ENCODE peak calls at places on chromosomes 11 and 22, in eight cellular contexts. W, D, U, O, B, F, N and J are unnamed samples.

GRCh38 chr11:90229791-90230190 is 6.9 kb upstream of the CHORDC1 start:
- DNase-seq in W (no peak), D (no peak), U (no peak), O (peak), B (no peak), F (no peak), N (no peak), J (no peak)

GRCh38 chr22:20223421-20224245 is 44.5 kb downstream of the RTN4R start:
- DNase-seq in W (no peak), D (no peak), U (no peak), O (no peak), B (no peak), F (no peak), N (no peak), J (no peak)

GRCh38 chr22:44119669-44120313 is 60.9 kb upstream of the PARVG start:
- DNase-seq in W (no peak), D (no peak), U (no peak), O (no peak), B (peak), F (no peak), N (no peak), J (no peak)

GRCh38 chr22:36439481-36440271 is 41.8 kb downstream of the TXN2 start:
- DNase-seq in W (peak), D (peak), U (peak), O (peak), B (peak), F (no peak), N (peak), J (peak)

GRCh38 chr11:68424101-68424632 is 36.4 kb upstream of the PPP6R3 start:
- DNase-seq in W (no peak), D (no peak), U (no peak), O (no peak), B (no peak), F (no peak), N (no peak), J (no peak)

GRCh38 chr22:24420072-24420976 is 7.1 kb upstream of the ADORA2A start:
- DNase-seq in W (no peak), D (no peak), U (peak), O (no peak), B (peak), F (no peak), N (no peak), J (no peak)

GRCh38 chr11:76203131-76203925 is 3.0 kb downstream of the WNT11 start:
- DNase-seq in W (no peak), D (no peak), U (no peak), O (no peak), B (no peak), F (no peak), N (no peak), J (no peak)

GRCh38 chr22:25777870-25778269 is 35.9 kb downstream of the MYO18B start:
- DNase-seq in W (peak), D (no peak), U (no peak), O (peak), B (no peak), F (no peak), N (peak), J (peak)

GRCh38 chr11:70116386-70117077 is 38.4 kb downstream of the ANO1 start:
- DNase-seq in W (no peak), D (no peak), U (no peak), O (no peak), B (no peak), F (peak), N (no peak), J (no peak)

GRCh38 chr11:69290791-69291190 is 3.2 kb upstream of the MYEOV start:
- DNase-seq in W (no peak), D (no peak), U (no peak), O (no peak), B (no peak), F (no peak), N (peak), J (no peak)

GRCh38 chr11:109586789-109587188 is 164.8 kb downstream of the C11orf87 start:
- DNase-seq in W (no peak), D (no peak), U (no peak), O (no peak), B (no peak), F (no peak), N (no peak), J (no peak)

GRCh38 chr11:87259731-87260130 is 222.0 kb downstream of the TMEM135 start:
- DNase-seq in W (no peak), D (no peak), U (no peak), O (no peak), B (no peak), F (no peak), N (no peak), J (no peak)

GRCh38 chr11:77130763-77131513 is 2.9 kb downstream of the MYO7A start:
- DNase-seq in W (no peak), D (no peak), U (peak), O (peak), B (no peak), F (no peak), N (no peak), J (no peak)

GRCh38 chr11:13109616-13110015 is 100.5 kb downstream of the RASSF10 start:
- DNase-seq in W (no peak), D (no peak), U (no peak), O (no peak), B (no peak), F (no peak), N (no peak), J (no peak)

GRCh38 chr22:22520020-22520656 is at the start of gene ZNF280A:
- DNase-seq in W (peak), D (no peak), U (no peak), O (no peak), B (no peak), F (no peak), N (peak), J (no peak)

GRCh38 chr11:36035454-36035853 is 91.6 kb downstream of the LDLRAD3 start:
- DNase-seq in W (no peak), D (no peak), U (no peak), O (no peak), B (no peak), F (no peak), N (no peak), J (no peak)

GRCh38 chr11:121059605-121060004 is 35.7 kb downstream of the TBCEL start:
- DNase-seq in W (no peak), D (no peak), U (no peak), O (no peak), B (no peak), F (no peak), N (no peak), J (no peak)

GRCh38 chr11:75558939-75559843 is 2.9 kb upstream of the SERPINH1 start:
- DNase-seq in W (no peak), D (no peak), U (peak), O (peak), B (no peak), F (no peak), N (peak), J (no peak)

GRCh38 chr22:42436402-42436801 is 4.2 kb upstream of the NFAM1 start:
- DNase-seq in W (no peak), D (no peak), U (no peak), O (no peak), B (no peak), F (no peak), N (no peak), J (no peak)

GRCh38 chr11:299951-300735 is 817 bp upstream of the IFITM5 start:
- DNase-seq in W (no peak), D (no peak), U (no peak), O (peak), B (peak), F (no peak), N (peak), J (no peak)

GRCh38 chr11:74691755-74692154 is 39.5 kb downstream of the CHRDL2 start:
- DNase-seq in W (no peak), D (no peak), U (no peak), O (no peak), B (no peak), F (no peak), N (no peak), J (no peak)

GRCh38 chr22:29710922-29711593 is 8.7 kb upstream of the CABP7 start:
- DNase-seq in W (no peak), D (no peak), U (peak), O (no peak), B (no peak), F (no peak), N (no peak), J (no peak)

GRCh38 chr22:27896251-27896650 is 22.8 kb downstream of the PITPNB start:
- DNase-seq in W (no peak), D (no peak), U (peak), O (no peak), B (no peak), F (no peak), N (no peak), J (no peak)

GRCh38 chr11:32434387-32435151 is 770 bp downstream of the WT1 start:
- DNase-seq in W (peak), D (no peak), U (peak), O (no peak), B (no peak), F (no peak), N (peak), J (no peak)

GRCh38 chr11:130476200-130476921 is 27.9 kb downstream of the ADAMTS15 start:
- DNase-seq in W (no peak), D (no peak), U (peak), O (peak), B (no peak), F (no peak), N (no peak), J (no peak)

GRCh38 chr11:119854521-119854920 is 125.5 kb upstream of the NECTIN1 start:
- DNase-seq in W (no peak), D (no peak), U (no peak), O (no peak), B (no peak), F (no peak), N (no peak), J (no peak)

GRCh38 chr11:9797300-9797699 is 133.4 kb downstream of the SWAP70 start:
- DNase-seq in W (no peak), D (no peak), U (no peak), O (no peak), B (no peak), F (no peak), N (no peak), J (no peak)
- H3K4me3 ChIP-seq in W (no peak), D (no peak), U (no peak), O (no peak), B (no peak), F (no peak), N (no peak), J (no peak)

DNA sequence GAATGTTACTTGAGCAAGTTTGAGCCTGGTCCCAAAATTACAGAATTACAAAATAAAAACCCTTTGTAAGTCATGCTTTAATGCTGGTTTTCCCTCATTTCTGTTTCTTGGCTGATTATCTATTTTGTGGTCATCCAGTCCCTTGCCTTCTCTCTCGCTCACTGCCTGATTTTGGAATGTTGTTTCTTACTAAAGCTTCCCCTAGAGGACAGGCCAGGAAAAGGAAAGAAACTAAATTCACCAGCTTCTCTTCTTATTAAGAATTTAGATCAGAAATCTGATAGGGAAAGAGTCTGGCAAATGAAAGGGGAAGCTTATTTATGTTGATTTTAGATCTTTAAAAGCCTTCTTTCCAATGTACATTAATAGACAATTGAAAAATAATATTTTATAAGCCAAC is 16.6 kb upstream of the BDNF start:
- DNase-seq in W (no peak), D (no peak), U (no peak), O (peak), B (no peak), F (no peak), N (no peak), J (peak)
- TF ChIP-seq CTCF in W (no peak), D (peak), U (no peak), O (peak), B (no peak), F (no peak), N (no peak), J (peak)

GRCh38 chr11:85749287-85749834 is 61.6 kb downstream of the SYTL2 start:
- DNase-seq in W (no peak), D (no peak), U (no peak), O (no peak), B (no peak), F (no peak), N (no peak), J (no peak)

GRCh38 chr11:85746640-85747039 is 60.6 kb upstream of the CCDC89 start:
- DNase-seq in W (no peak), D (no peak), U (no peak), O (no peak), B (no peak), F (no peak), N (no peak), J (no peak)

GRCh38 chr11:85749884-85750283 is 61.1 kb downstream of the SYTL2 start:
- DNase-seq in W (no peak), D (no peak), U (no peak), O (no peak), B (no peak), F (no peak), N (no peak), J (no peak)

GRCh38 chr11:85750646-85751045 is 60.3 kb downstream of the SYTL2 start:
- DNase-seq in W (no peak), D (no peak), U (no peak), O (no peak), B (no peak), F (no peak), N (no peak), J (no peak)

GRCh38 chr11:85748455-85748891 is 62.5 kb downstream of the SYTL2 start:
- DNase-seq in W (peak), D (no peak), U (no peak), O (peak), B (no peak), F (no peak), N (no peak), J (peak)
- H3K4me3 ChIP-seq in W (no peak), D (no peak), U (no peak), O (no peak), B (no peak), F (no peak), N (no peak), J (no peak)

GRCh38 chr11:14609902-14610301 is 33.7 kb upstream of the PDE3B start:
- DNase-seq in W (no peak), D (no peak), U (no peak), O (no peak), B (no peak), F (no peak), N (no peak), J (no peak)
- TF ChIP-seq CTCF in W (no peak), D (no peak), U (no peak), O (no peak), B (no peak), F (no peak), N (no peak), J (no peak)

GRCh38 chr11:1871531-1871930 is 18.6 kb downstream of the LSP1 start:
- DNase-seq in W (no peak), D (no peak), U (no peak), O (no peak), B (no peak), F (no peak), N (no peak), J (no peak)

GRCh38 chr11:1870326-1870696 is 17.4 kb downstream of the LSP1 start:
- DNase-seq in W (no peak), D (no peak), U (no peak), O (no peak), B (no peak), F (no peak), N (no peak), J (no peak)

GRCh38 chr11:1873048-1873812 is 18.5 kb downstream of the PRR33 start:
- DNase-seq in W (peak), D (no peak), U (no peak), O (peak), B (peak), F (no peak), N (no peak), J (no peak)

GRCh38 chr11:1870721-1871466 is 18.0 kb downstream of the LSP1 start:
- DNase-seq in W (no peak), D (no peak), U (no peak), O (no peak), B (peak), F (no peak), N (peak), J (no peak)

DNA sequence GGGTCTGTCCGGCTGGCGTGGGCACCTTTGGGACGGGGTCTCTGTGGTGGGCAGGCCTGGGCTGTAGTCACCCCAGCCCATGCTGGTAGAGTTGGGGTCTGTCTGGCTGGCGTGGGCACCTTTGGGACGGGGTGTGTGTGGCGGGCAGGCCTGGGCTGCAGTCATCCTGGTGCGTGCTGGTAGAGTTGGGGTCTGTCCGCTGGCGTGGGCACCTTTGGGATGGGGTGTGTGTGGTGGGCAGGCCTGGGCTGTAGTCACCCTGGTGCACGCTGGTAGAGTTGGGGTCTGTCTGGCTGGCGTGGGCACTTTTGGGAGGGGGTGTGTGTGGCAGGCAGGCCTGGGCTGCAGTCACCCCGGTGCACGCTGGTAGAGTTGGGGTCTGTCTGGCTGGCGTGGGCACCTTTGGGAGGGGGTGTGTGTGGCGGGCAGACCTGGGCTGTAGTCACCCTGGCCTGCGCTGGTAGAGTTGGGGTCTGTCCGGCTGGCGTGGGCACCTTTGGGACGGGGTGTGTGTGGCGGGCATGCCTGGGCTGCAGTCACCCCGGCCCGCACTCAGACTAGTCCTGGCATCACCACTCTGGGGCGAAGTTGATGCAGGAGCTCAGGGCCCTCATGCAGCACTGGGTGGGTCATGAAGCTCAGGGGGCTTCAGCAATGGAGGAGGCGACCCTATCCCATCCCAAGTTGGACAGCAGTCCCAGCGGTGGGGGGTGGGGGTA is 19.3 kb downstream of the PRR33 start:
- DNase-seq in W (no peak), D (no peak), U (no peak), O (no peak), B (peak), F (no peak), N (no peak), J (no peak)
- H3K4me3 ChIP-seq in W (no peak), D (no peak), U (peak), O (no peak), B (peak), F (peak), N (no peak), J (no peak)

GRCh38 chr11:9462172-9462799 is 1.5 kb downstream of the ZNF143 start:
- DNase-seq in W (no peak), D (no peak), U (no peak), O (peak), B (no peak), F (no peak), N (no peak), J (no peak)
- TF ChIP-seq CTCF in W (no peak), D (no peak), U (no peak), O (no peak), B (no peak), F (no peak), N (no peak), J (no peak)

GRCh38 chr11:117794772-117795629 is 2.0 kb downstream of the DSCAML1 start:
- DNase-seq in W (no peak), D (no peak), U (no peak), O (no peak), B (no peak), F (no peak), N (no peak), J (no peak)

GRCh38 chr11:117794144-117794543 is 2.9 kb downstream of the DSCAML1 start:
- DNase-seq in W (no peak), D (no peak), U (no peak), O (no peak), B (no peak), F (no peak), N (no peak), J (no peak)

GRCh38 chr11:117796456-117797428 is at the start of gene DSCAML1:
- DNase-seq in W (no peak), D (no peak), U (no peak), O (no peak), B (no peak), F (no peak), N (no peak), J (no peak)

GRCh38 chr11:117793521-117793920 is 3.5 kb downstream of the DSCAML1 start:
- DNase-seq in W (no peak), D (no peak), U (no peak), O (no peak), B (no peak), F (no peak), N (no peak), J (no peak)

GRCh38 chr11:117795726-117796455 is 1.1 kb downstream of the DSCAML1 start:
- DNase-seq in W (no peak), D (no peak), U (no peak), O (no peak), B (no peak), F (no peak), N (no peak), J (no peak)
- H3K4me3 ChIP-seq in W (peak), D (no peak), U (peak), O (no peak), B (peak), F (peak), N (no peak), J (no peak)